ENCODE peak calls at places on chromosomes 13 and 19, in four cellular contexts. L is mesendoderm; I is activated CD4-positive, alpha-beta T cell treated with anti-CD3 and anti-CD28 coated beads, Interleukin-2, amount 10 ng/mL, durations not matched to agents 24 days and 14 days; V is NCI-H1417. Y is an unnamed sample.

GRCh38 chr19:41479757-41480191 is 36.8 kb downstream of the ERICH4 start:
- DNase-seq in L (no peak), I (no peak), V (no peak), Y (no peak)

GRCh38 chr13:51687928-51688714 is 103.9 kb downstream of the WDFY2 start:
- DNase-seq in L (peak; percentile 59), I (no peak), V (peak; percentile 38), Y (no peak)

GRCh38 chr19:44608391-44608821 is 5.0 kb upstream of the IGSF23 start:
- DNase-seq in L (no peak), I (no peak), V (peak; percentile 18), Y (no peak)

GRCh38 chr19:18995804-18996241 is 37.5 kb downstream of the SUGP2 start:
- DNase-seq in L (peak; percentile 94), I (peak; percentile 70), V (no peak), Y (peak; percentile 93)

GRCh38 chr19:49890349-49891311 is 6.1 kb downstream of the IL4I1 start:
- DNase-seq in L (no peak), I (peak; percentile 87), V (no peak), Y (peak; percentile 80)

GRCh38 chr19:2273356-2274184 is 8.4 kb downstream of the PEAK3 start:
- DNase-seq in L (peak; percentile 96), I (peak; percentile 95), V (peak; percentile 66), Y (peak; percentile 96)

GRCh38 chr13:50760751-50761150 is 82.7 kb downstream of the DLEU7 start:
- DNase-seq in L (no peak), I (no peak), V (no peak), Y (no peak)

GRCh38 chr13:100392709-100393630 is 195.6 kb downstream of the GGACT start:
- DNase-seq in L (peak; percentile 99), I (peak; percentile 86), V (no peak), Y (peak; percentile 67)

GRCh38 chr19:14758816-14759215 is 19.5 kb downstream of the ADGRE2 start:
- DNase-seq in L (peak; percentile 39), I (no peak), V (peak; percentile 22), Y (peak; percentile 89)

GRCh38 chr19:1452802-1453524 is 3.0 kb downstream of the APC2 start:
- DNase-seq in L (no peak), I (no peak), V (no peak), Y (peak; percentile 1)

GRCh38 chr13:101520672-101521071 is 68.2 kb downstream of the ITGBL1 start:
- DNase-seq in L (no peak), I (peak; percentile 62), V (no peak), Y (no peak)

GRCh38 chr13:40074338-40074737 is 418.9 kb downstream of the COG6 start:
- DNase-seq in L (peak; percentile 36), I (no peak), V (no peak), Y (no peak)

GRCh38 chr19:7650148-7650547 is 13.2 kb downstream of the STXBP2 start:
- DNase-seq in L (no peak), I (no peak), V (no peak), Y (no peak)